ENCODE peak calls at places on chromosomes 4 and X, in six cellular contexts. One of them, this sample, is unnamed.

GRCh38 chr4:68180858-68181531 is 51.3 kb upstream of the TMPRSS11F start:
- DNase-seq in SK-N-SH: no peak
- DNase-seq in GM12878: no peak
- DNase-seq in A549: peak
- DNase-seq in HepG2: no peak
- DNase-seq in K562: no peak
- DNase-seq in this sample: no peak

GRCh38 chr4:126955292-126956191 is 677.2 kb upstream of the INTU start:
- DNase-seq in K562: peak
- DNase-seq in SK-N-SH: peak
- DNase-seq in A549: no peak
- DNase-seq in HepG2: no peak
- DNase-seq in GM12878: no peak
- DNase-seq in this sample: no peak

GRCh38 chrX:153765138-153766079 is 1.4 kb downstream of the PLXNB3 start:
- DNase-seq in K562: peak
- DNase-seq in SK-N-SH: peak
- DNase-seq in A549: no peak
- DNase-seq in GM12878: no peak
- DNase-seq in HepG2: peak
- DNase-seq in this sample: peak

GRCh38 chr4:53119685-53120084 is 246.2 kb downstream of the SCFD2 start:
- DNase-seq in A549: no peak
- DNase-seq in GM12878: no peak
- DNase-seq in SK-N-SH: no peak
- DNase-seq in HepG2: peak
- DNase-seq in K562: no peak
- DNase-seq in this sample: peak

GRCh38 chr4:129264008-129264657 is 168.2 kb downstream of the C4orf33 start:
- DNase-seq in A549: no peak
- DNase-seq in HepG2: no peak
- DNase-seq in K562: no peak
- DNase-seq in SK-N-SH: no peak
- DNase-seq in GM12878: peak
- DNase-seq in this sample: no peak

GRCh38 chrX:2498781-2499302 is 1.9 kb downstream of the DHRSX start:
- DNase-seq in SK-N-SH: no peak
- DNase-seq in K562: peak
- DNase-seq in GM12878: no peak
- DNase-seq in A549: peak
- DNase-seq in HepG2: peak
- DNase-seq in this sample: peak

GRCh38 chrX:129427267-129427666 is 96.0 kb downstream of the SMARCA1 start:
- DNase-seq in GM12878: no peak
- DNase-seq in SK-N-SH: no peak
- DNase-seq in HepG2: no peak
- DNase-seq in K562: no peak
- DNase-seq in A549: no peak
- DNase-seq in this sample: no peak

GRCh38 chrX:1231850-1232505 is 19.5 kb upstream of the CRLF2 start:
- DNase-seq in HepG2: no peak
- DNase-seq in GM12878: no peak
- DNase-seq in SK-N-SH: no peak
- DNase-seq in A549: no peak
- DNase-seq in K562: no peak
- DNase-seq in this sample: no peak

GRCh38 chr4:113116414-113117345 is 67.2 kb downstream of the ANK2 start:
- DNase-seq in GM12878: no peak
- DNase-seq in SK-N-SH: no peak
- DNase-seq in HepG2: no peak
- DNase-seq in K562: no peak
- DNase-seq in A549: no peak
- DNase-seq in this sample: no peak

GRCh38 chr4:7600247-7600646 is 165.5 kb upstream of the PSAPL1 start:
- DNase-seq in K562: no peak
- DNase-seq in HepG2: no peak
- DNase-seq in SK-N-SH: no peak
- DNase-seq in GM12878: no peak
- DNase-seq in A549: no peak
- DNase-seq in this sample: no peak

GRCh38 chr4:48780867-48781219 is 764 bp upstream of the FRYL start:
- DNase-seq in SK-N-SH: peak
- DNase-seq in K562: no peak
- DNase-seq in A549: no peak
- DNase-seq in GM12878: no peak
- DNase-seq in HepG2: peak
- DNase-seq in this sample: peak

GRCh38 chrX:147913570-147913969 is 1.9 kb downstream of the FMR1 start:
- DNase-seq in A549: no peak
- DNase-seq in K562: no peak
- DNase-seq in GM12878: no peak
- DNase-seq in SK-N-SH: no peak
- DNase-seq in HepG2: no peak
- DNase-seq in this sample: no peak

GRCh38 chrX:115949900-115950822 is 220.4 kb upstream of the AGTR2 start:
- DNase-seq in K562: no peak
- DNase-seq in HepG2: peak
- DNase-seq in SK-N-SH: peak
- DNase-seq in A549: no peak
- DNase-seq in GM12878: no peak
- DNase-seq in this sample: no peak

GRCh38 chrX:115952417-115953092 is 218.0 kb upstream of the AGTR2 start:
- DNase-seq in SK-N-SH: peak
- DNase-seq in A549: no peak
- DNase-seq in K562: no peak
- DNase-seq in GM12878: no peak
- DNase-seq in HepG2: peak
- DNase-seq in this sample: no peak

GRCh38 chrX:115946059-115946458 is 224.5 kb upstream of the AGTR2 start:
- DNase-seq in A549: no peak
- DNase-seq in HepG2: no peak
- DNase-seq in K562: no peak
- DNase-seq in SK-N-SH: no peak
- DNase-seq in GM12878: no peak
- DNase-seq in this sample: no peak

DNA sequence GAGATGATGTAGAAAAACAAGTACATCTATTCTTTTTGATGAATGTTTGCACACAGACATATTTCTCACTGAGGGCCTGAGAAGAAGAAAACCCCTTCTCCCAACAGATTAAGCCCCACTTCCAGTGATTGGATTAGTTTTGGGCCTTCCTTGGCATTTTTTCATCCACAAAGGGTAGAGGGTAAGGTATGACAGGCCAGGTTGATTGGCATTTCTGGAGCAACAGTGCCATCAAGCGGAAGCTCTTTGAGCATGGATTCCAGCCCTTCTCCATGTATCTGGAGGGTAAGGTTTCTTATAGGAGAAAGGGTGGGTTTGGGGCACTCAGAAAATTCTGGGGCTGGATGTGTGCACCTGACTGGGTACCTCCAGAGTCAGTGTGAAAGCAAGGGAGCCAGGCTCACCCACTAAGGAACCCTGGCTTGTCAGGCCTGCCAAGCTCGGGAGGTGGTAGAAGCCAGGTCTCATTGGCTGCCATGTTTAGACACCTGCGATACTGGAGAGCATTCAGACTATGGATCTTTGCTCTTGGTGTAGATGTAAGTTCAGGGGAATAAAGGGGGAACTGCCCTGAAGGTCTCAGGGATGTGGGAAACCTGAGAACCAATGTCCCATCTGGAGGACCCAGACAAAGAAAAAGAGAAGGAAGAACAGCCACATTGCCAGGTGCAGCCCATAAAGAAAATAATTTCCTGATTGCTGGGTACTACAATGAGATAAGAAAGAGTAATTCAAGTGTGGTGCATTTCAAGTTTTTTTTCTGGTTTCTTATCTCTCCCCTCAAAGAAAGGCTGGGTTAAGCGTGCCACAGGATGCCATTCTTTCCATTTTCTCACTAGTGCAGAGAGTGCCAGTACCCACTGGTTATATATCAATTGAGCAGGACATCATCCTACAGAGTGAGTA is 222.3 kb upstream of the AGTR2 start:
- DNase-seq in A549: no peak
- DNase-seq in HepG2: peak
- DNase-seq in SK-N-SH: peak
- DNase-seq in GM12878: peak
- DNase-seq in K562: peak
- DNase-seq in this sample: peak
- TF ChIP-seq SMC3 in A549: no peak
- TF ChIP-seq SMC3 in HepG2: peak
- TF ChIP-seq SMC3 in SK-N-SH: no peak
- TF ChIP-seq SMC3 in GM12878: peak
- TF ChIP-seq SMC3 in K562: no peak
- TF ChIP-seq SMC3 in this sample: no peak

DNA sequence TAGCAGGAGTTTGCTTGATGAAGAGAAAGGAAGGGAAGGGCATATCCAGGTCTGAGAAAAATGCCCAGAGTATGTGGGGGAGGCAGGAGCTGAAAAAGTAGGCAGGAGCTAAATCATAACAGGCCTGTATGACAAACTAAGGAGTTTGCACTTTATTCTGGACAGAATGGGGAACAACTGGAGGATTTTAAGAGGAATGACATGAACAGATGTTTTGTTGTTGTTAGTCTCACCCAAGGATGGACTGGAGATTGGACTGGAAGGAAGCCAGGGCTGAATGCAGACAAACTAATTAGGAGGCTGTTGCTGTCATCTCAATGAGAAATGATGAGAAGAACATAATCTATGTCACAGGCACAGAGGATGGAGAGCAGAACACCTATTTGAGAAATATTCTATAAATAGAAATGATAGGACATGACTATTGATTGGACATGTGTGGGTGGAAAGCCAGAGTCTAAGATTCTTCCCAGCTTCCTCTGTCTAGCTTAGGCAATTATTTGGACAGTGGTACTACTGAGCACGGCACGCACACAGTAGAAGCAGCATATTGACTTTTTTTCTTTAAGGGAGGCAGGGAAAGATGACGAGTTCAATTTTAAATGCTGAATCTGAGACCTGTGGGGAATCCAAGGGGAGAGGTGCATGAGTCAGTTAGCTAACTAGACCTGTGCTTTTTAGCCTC is 1.1 kb upstream of the USO1 start:
- DNase-seq in A549: no peak
- DNase-seq in K562: no peak
- DNase-seq in SK-N-SH: peak
- DNase-seq in GM12878: no peak
- DNase-seq in HepG2: peak
- DNase-seq in this sample: peak
- TF ChIP-seq SMC3 in A549: no peak
- TF ChIP-seq SMC3 in K562: no peak
- TF ChIP-seq SMC3 in SK-N-SH: no peak
- TF ChIP-seq SMC3 in GM12878: no peak
- TF ChIP-seq SMC3 in HepG2: no peak
- TF ChIP-seq SMC3 in this sample: no peak

GRCh38 chr4:3819210-3819919 is 53.2 kb downstream of the ADRA2C start:
- DNase-seq in SK-N-SH: no peak
- DNase-seq in HepG2: peak
- DNase-seq in A549: peak
- DNase-seq in K562: no peak
- DNase-seq in GM12878: no peak
- DNase-seq in this sample: no peak
- TF ChIP-seq SMC3 in SK-N-SH: no peak
- TF ChIP-seq SMC3 in HepG2: peak
- TF ChIP-seq SMC3 in A549: no peak
- TF ChIP-seq SMC3 in K562: no peak
- TF ChIP-seq SMC3 in GM12878: no peak
- TF ChIP-seq SMC3 in this sample: no peak

DNA sequence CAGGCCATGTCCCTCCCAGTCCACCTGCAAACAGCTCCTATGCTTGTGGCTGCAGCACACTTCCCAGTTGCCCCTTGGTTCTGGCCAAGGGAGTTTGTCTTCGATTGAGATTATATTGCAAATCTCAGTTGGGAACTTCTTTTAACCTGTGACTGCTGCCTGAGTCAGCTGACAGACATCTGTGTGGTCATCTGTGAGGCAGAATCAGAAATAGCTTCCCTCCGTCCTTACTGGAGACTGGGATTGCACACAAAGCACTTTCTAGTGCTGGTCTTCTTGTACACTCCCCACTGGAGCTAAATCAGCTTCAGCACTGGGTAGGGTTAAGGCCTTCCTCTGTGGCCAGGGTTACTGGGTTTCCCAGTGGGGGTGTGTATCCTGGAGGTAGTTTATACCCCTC is 34.3 kb downstream of the ZNF330 start:
- DNase-seq in A549: no peak
- DNase-seq in K562: no peak
- DNase-seq in HepG2: no peak
- DNase-seq in GM12878: no peak
- DNase-seq in SK-N-SH: no peak
- DNase-seq in this sample: peak
- TF ChIP-seq SMC3 in A549: no peak
- TF ChIP-seq SMC3 in K562: no peak
- TF ChIP-seq SMC3 in HepG2: no peak
- TF ChIP-seq SMC3 in GM12878: no peak
- TF ChIP-seq SMC3 in SK-N-SH: no peak
- TF ChIP-seq SMC3 in this sample: no peak

DNA sequence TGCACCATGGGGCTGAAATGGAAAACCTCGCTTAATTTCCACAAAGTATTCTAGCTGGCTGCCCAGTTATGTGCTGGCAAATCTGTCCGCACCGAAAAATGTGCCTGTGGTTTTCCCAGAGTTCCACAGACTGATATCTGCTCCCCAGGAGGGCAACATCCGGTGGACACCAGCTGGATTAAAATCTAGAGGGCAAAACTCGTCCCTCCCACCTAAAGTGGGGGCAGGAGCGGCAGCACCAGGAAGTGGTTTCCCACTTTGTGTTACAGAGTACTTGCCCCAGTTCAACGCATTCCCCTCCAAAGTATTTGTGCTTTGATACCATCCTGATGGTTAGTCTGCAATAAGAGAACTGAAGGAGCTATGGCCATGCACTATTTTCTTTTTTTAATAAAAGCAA is 187.6 kb downstream of the TSPAN5 start:
- DNase-seq in HepG2: no peak
- DNase-seq in K562: peak
- DNase-seq in A549: no peak
- DNase-seq in SK-N-SH: no peak
- DNase-seq in GM12878: no peak
- DNase-seq in this sample: no peak
- TF ChIP-seq SMC3 in HepG2: no peak
- TF ChIP-seq SMC3 in K562: no peak
- TF ChIP-seq SMC3 in A549: no peak
- TF ChIP-seq SMC3 in SK-N-SH: no peak
- TF ChIP-seq SMC3 in GM12878: no peak
- TF ChIP-seq SMC3 in this sample: no peak

GRCh38 chr4:122150896-122151295 is 1.2 kb upstream of the BLTP1 start:
- DNase-seq in SK-N-SH: no peak
- DNase-seq in GM12878: no peak
- DNase-seq in K562: no peak
- DNase-seq in A549: no peak
- DNase-seq in HepG2: no peak
- DNase-seq in this sample: no peak
- TF ChIP-seq SMC3 in SK-N-SH: no peak
- TF ChIP-seq SMC3 in GM12878: no peak
- TF ChIP-seq SMC3 in K562: no peak
- TF ChIP-seq SMC3 in A549: no peak
- TF ChIP-seq SMC3 in HepG2: no peak
- TF ChIP-seq SMC3 in this sample: no peak